ENCODE peak calls at places on chromosome 4, in five cellular contexts. U is H1, W is HepG2, Y is K562, D is WTC11. O is an unnamed sample.

GRCh38 chr4:57148831-57149230 is 38.6 kb upstream of the IGFBP7 start:
- DNase-seq in U (no peak), W (no peak), Y (no peak), D (no peak), O (no peak)

GRCh38 chr4:176791591-176792347 is 953 bp downstream of the VEGFC start:
- DNase-seq in U (no peak), W (no peak), Y (no peak), D (peak), O (peak)

GRCh38 chr4:13642163-13642562 is 14.6 kb upstream of the BOD1L1 start:
- DNase-seq in U (no peak), W (no peak), Y (no peak), D (no peak), O (no peak)

GRCh38 chr4:53576218-53576617 is 15.1 kb downstream of the LNX1 start:
- DNase-seq in U (no peak), W (no peak), Y (no peak), D (no peak), O (no peak)

GRCh38 chr4:90127223-90127705 is at the start of gene CCSER1:
- DNase-seq in U (no peak), W (no peak), Y (no peak), D (peak), O (peak)

GRCh38 chr4:15368906-15369305 is 58.9 kb upstream of the C1QTNF7 start:
- DNase-seq in U (no peak), W (no peak), Y (no peak), D (no peak), O (no peak)

GRCh38 chr4:74805601-74806000 is 11.3 kb upstream of the BTC start:
- DNase-seq in U (no peak), W (peak), Y (no peak), D (no peak), O (peak)

GRCh38 chr4:6681191-6681590 is 12.5 kb upstream of the S100P start:
- DNase-seq in U (no peak), W (no peak), Y (peak), D (peak), O (no peak)

GRCh38 chr4:165288226-165288625 is 39.2 kb upstream of the MSMO1 start:
- DNase-seq in U (no peak), W (no peak), Y (no peak), D (no peak), O (no peak)

GRCh38 chr4:171817026-171817425 is 3.8 kb downstream of the GALNTL6 start:
- DNase-seq in U (no peak), W (no peak), Y (no peak), D (no peak), O (no peak)

GRCh38 chr4:156102411-156102810 is 148.7 kb upstream of the CTSO start:
- DNase-seq in U (no peak), W (no peak), Y (no peak), D (no peak), O (no peak)

GRCh38 chr4:109837014-109837413 is 9.2 kb downstream of the RRH start:
- DNase-seq in U (no peak), W (no peak), Y (no peak), D (no peak), O (no peak)

GRCh38 chr4:98508825-98509539 is 149.4 kb downstream of the TSPAN5 start:
- DNase-seq in U (no peak), W (no peak), Y (no peak), D (no peak), O (no peak)

GRCh38 chr4:3399277-3400194 is 42.2 kb upstream of the HGFAC start:
- DNase-seq in U (no peak), W (peak), Y (peak), D (no peak), O (no peak)

GRCh38 chr4:87216469-87216868 is 3.9 kb downstream of the KLHL8 start:
- DNase-seq in U (no peak), W (no peak), Y (no peak), D (no peak), O (no peak)

GRCh38 chr4:83819582-83819981 is 283.7 kb downstream of the GPAT3 start:
- DNase-seq in U (no peak), W (no peak), Y (no peak), D (no peak), O (no peak)

GRCh38 chr4:27003602-27004238 is 143.1 kb downstream of the STIM2 start:
- DNase-seq in U (no peak), W (no peak), Y (no peak), D (no peak), O (no peak)

GRCh38 chr4:166169111-166169510 is 296.1 kb downstream of the TLL1 start:
- DNase-seq in U (no peak), W (peak), Y (no peak), D (peak), O (peak)

GRCh38 chr4:1543561-1543960 is 137.3 kb upstream of the NKX1-1 start:
- DNase-seq in U (no peak), W (no peak), Y (no peak), D (no peak), O (no peak)

GRCh38 chr4:95232358-95233156 is 316.2 kb downstream of the UNC5C start:
- DNase-seq in U (no peak), W (no peak), Y (no peak), D (no peak), O (no peak)

GRCh38 chr4:66097271-66097670 is 427.0 kb upstream of the EPHA5 start:
- DNase-seq in U (no peak), W (peak), Y (no peak), D (no peak), O (no peak)

GRCh38 chr4:25913056-25913850 is 767 bp upstream of the SMIM20 start:
- DNase-seq in U (no peak), W (no peak), Y (peak), D (no peak), O (peak)

GRCh38 chr4:114378306-114378903 is 220.2 kb upstream of the UGT8 start:
- DNase-seq in U (no peak), W (no peak), Y (no peak), D (no peak), O (no peak)
- TF ChIP-seq CTCF in U (peak), W (peak), Y (no peak), D (no peak), O (peak)

GRCh38 chr4:139184129-139184528 is 7.1 kb upstream of the ELF2 start:
- DNase-seq in U (no peak), W (no peak), Y (no peak), D (no peak), O (no peak)
- TF ChIP-seq CREB1 in U (no peak), W (no peak), Y (no peak), D (no peak), O (no peak)

GRCh38 chr4:43132010-43132582 is 239.6 kb downstream of the GRXCR1 start:
- DNase-seq in U (no peak), W (peak), Y (peak), D (peak), O (peak)
- TF ChIP-seq CTCF in U (peak), W (peak), Y (peak), D (peak), O (peak)

DNA sequence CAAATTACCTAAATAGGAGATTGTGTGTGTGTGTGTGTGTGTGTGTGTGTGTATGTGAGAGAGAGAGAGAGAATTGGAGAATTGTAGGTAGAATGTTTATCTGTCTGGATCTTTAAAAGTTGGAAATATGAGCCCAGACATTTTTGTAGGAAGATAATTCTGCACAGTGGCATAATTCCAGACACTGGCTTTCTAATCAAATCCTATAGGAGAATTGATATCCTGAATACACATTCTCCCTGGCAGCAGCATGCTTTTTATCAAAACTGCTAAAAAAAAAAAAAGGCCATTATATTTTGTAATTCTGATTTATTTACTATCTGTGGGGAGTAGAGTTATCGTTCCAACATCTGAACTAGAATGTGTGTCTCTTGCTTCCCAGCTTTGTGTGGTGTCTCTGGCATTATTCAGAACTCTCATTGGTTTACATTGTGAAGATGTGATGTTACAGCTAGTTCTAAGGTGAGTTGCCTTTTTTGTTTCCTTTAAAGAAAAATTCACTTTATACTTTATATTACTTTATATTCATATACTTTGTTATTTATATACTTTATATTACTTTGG is 122.4 kb downstream of the GATB start:
- DNase-seq in U (no peak), W (no peak), Y (no peak), D (no peak), O (no peak)
- TF ChIP-seq CREB1 in U (no peak), W (no peak), Y (no peak), D (no peak), O (no peak)

O was measured in GM23338.